ENCODE peak calls at places on chromosome 5, in ten cellular contexts. One of them, this sample, is unnamed.

GRCh38 chr5:163041254-163041653 is 396.1 kb upstream of the CCNG1 start:
- DNase-seq in amygdala: no peak
- DNase-seq in head of caudate nucleus: no peak
- DNase-seq in aorta: no peak
- DNase-seq in T-cell: no peak
- DNase-seq in iPS DF 6.9: no peak
- DNase-seq in IMR-90: no peak
- DNase-seq in T follicular helper cell: no peak
- DNase-seq in astrocyte of the spinal cord: no peak
- DNase-seq in lower leg skin: no peak
- DNase-seq in this sample: no peak

GRCh38 chr5:78648359-78649219 is at the start of gene LHFPL2:
- DNase-seq in amygdala: peak
- DNase-seq in head of caudate nucleus: peak
- DNase-seq in aorta: peak
- DNase-seq in T-cell: peak
- DNase-seq in iPS DF 6.9: no peak
- DNase-seq in IMR-90: peak
- DNase-seq in T follicular helper cell: no peak
- DNase-seq in astrocyte of the spinal cord: peak
- DNase-seq in lower leg skin: peak
- DNase-seq in this sample: peak

GRCh38 chr5:84779206-84779605 is 394.5 kb upstream of the EDIL3 start:
- DNase-seq in amygdala: no peak
- DNase-seq in head of caudate nucleus: no peak
- DNase-seq in aorta: no peak
- DNase-seq in T-cell: no peak
- DNase-seq in iPS DF 6.9: no peak
- DNase-seq in IMR-90: peak
- DNase-seq in T follicular helper cell: no peak
- DNase-seq in astrocyte of the spinal cord: peak
- DNase-seq in lower leg skin: no peak
- DNase-seq in this sample: no peak

GRCh38 chr5:87243161-87243877 is 24.4 kb upstream of the RASA1 start:
- DNase-seq in amygdala: no peak
- DNase-seq in head of caudate nucleus: no peak
- DNase-seq in aorta: no peak
- DNase-seq in T-cell: no peak
- DNase-seq in iPS DF 6.9: no peak
- DNase-seq in IMR-90: peak
- DNase-seq in T follicular helper cell: no peak
- DNase-seq in astrocyte of the spinal cord: peak
- DNase-seq in lower leg skin: no peak
- DNase-seq in this sample: no peak

GRCh38 chr5:76849767-76850291 is at the start of gene S100Z:
- DNase-seq in amygdala: no peak
- DNase-seq in head of caudate nucleus: no peak
- DNase-seq in aorta: no peak
- DNase-seq in T-cell: peak
- DNase-seq in iPS DF 6.9: no peak
- DNase-seq in IMR-90: no peak
- DNase-seq in T follicular helper cell: peak
- DNase-seq in astrocyte of the spinal cord: no peak
- DNase-seq in lower leg skin: peak
- DNase-seq in this sample: no peak

GRCh38 chr5:73617510-73618279 is 8.3 kb upstream of the ARHGEF28 start:
- DNase-seq in amygdala: no peak
- DNase-seq in head of caudate nucleus: no peak
- DNase-seq in aorta: no peak
- DNase-seq in T-cell: no peak
- DNase-seq in iPS DF 6.9: no peak
- DNase-seq in IMR-90: peak
- DNase-seq in T follicular helper cell: no peak
- DNase-seq in astrocyte of the spinal cord: peak
- DNase-seq in lower leg skin: no peak
- DNase-seq in this sample: no peak

GRCh38 chr5:10913846-10914245 is 152.8 kb upstream of the DAP start:
- DNase-seq in amygdala: no peak
- DNase-seq in head of caudate nucleus: peak
- DNase-seq in aorta: no peak
- DNase-seq in T-cell: peak
- DNase-seq in iPS DF 6.9: no peak
- DNase-seq in IMR-90: peak
- DNase-seq in T follicular helper cell: no peak
- DNase-seq in astrocyte of the spinal cord: peak
- DNase-seq in lower leg skin: no peak
- DNase-seq in this sample: no peak

GRCh38 chr5:126849101-126849678 is 72.3 kb downstream of the LMNB1 start:
- DNase-seq in amygdala: no peak
- DNase-seq in head of caudate nucleus: no peak
- DNase-seq in aorta: no peak
- DNase-seq in T-cell: no peak
- DNase-seq in iPS DF 6.9: no peak
- DNase-seq in IMR-90: peak
- DNase-seq in T follicular helper cell: no peak
- DNase-seq in astrocyte of the spinal cord: no peak
- DNase-seq in lower leg skin: no peak
- DNase-seq in this sample: no peak

GRCh38 chr5:129820-130219 is 37.9 kb downstream of the PLEKHG4B start:
- DNase-seq in amygdala: no peak
- DNase-seq in head of caudate nucleus: no peak
- DNase-seq in aorta: no peak
- DNase-seq in T-cell: no peak
- DNase-seq in iPS DF 6.9: no peak
- DNase-seq in IMR-90: peak
- DNase-seq in T follicular helper cell: no peak
- DNase-seq in astrocyte of the spinal cord: peak
- DNase-seq in lower leg skin: no peak
- DNase-seq in this sample: no peak

GRCh38 chr5:109937951-109938350 is 248.2 kb downstream of the MAN2A1 start:
- DNase-seq in amygdala: no peak
- DNase-seq in head of caudate nucleus: no peak
- DNase-seq in aorta: no peak
- DNase-seq in T-cell: no peak
- DNase-seq in iPS DF 6.9: no peak
- DNase-seq in IMR-90: no peak
- DNase-seq in T follicular helper cell: no peak
- DNase-seq in astrocyte of the spinal cord: no peak
- DNase-seq in lower leg skin: no peak
- DNase-seq in this sample: no peak

GRCh38 chr5:135999396-136000139 is 29.2 kb upstream of the TGFBI start:
- DNase-seq in amygdala: no peak
- DNase-seq in head of caudate nucleus: no peak
- DNase-seq in aorta: no peak
- DNase-seq in T-cell: peak
- DNase-seq in iPS DF 6.9: no peak
- DNase-seq in IMR-90: peak
- DNase-seq in T follicular helper cell: no peak
- DNase-seq in astrocyte of the spinal cord: peak
- DNase-seq in lower leg skin: no peak
- DNase-seq in this sample: no peak

This sample was measured in prostate gland.